ENCODE peak calls at places on chromosomes 7 and 10, in eight cellular contexts. Q is heart left ventricle, M is adrenal gland, L is body of pancreas, T is Peyer's patch, S is vagina, H is suprapubic skin, A is HCT116. R is an unnamed sample.

GRCh38 chr10:72065439-72066025 is 22.8 kb downstream of the SPOCK2 start:
- DNase-seq in Q (peak), M (peak), L (no peak), T (no peak), S (no peak), H (no peak), A (no peak), R (no peak)

GRCh38 chr10:113905756-113906155 is 51.3 kb downstream of the NHLRC2 start:
- DNase-seq in Q (no peak), M (no peak), L (no peak), T (no peak), S (no peak), H (no peak), A (no peak), R (no peak)

GRCh38 chr10:118844731-118845573 is 90.2 kb upstream of the CACUL1 start:
- DNase-seq in Q (no peak), M (no peak), L (no peak), T (no peak), S (no peak), H (no peak), A (no peak), R (no peak)

GRCh38 chr10:34581871-34582532 is 233.1 kb downstream of the PARD3 start:
- DNase-seq in Q (no peak), M (no peak), L (no peak), T (no peak), S (no peak), H (no peak), A (no peak), R (no peak)

GRCh38 chr7:151104411-151105235 is 18.3 kb downstream of the AGAP3 start:
- DNase-seq in Q (no peak), M (no peak), L (no peak), T (no peak), S (no peak), H (peak), A (no peak), R (peak)

GRCh38 chr10:45001382-45002148 is 842 bp downstream of the ZNF22 start:
- DNase-seq in Q (peak), M (peak), L (peak), T (peak), S (peak), H (peak), A (no peak), R (no peak)

GRCh38 chr10:114412907-114413386 is 8.6 kb upstream of the AFAP1L2 start:
- DNase-seq in Q (peak), M (peak), L (no peak), T (no peak), S (no peak), H (no peak), A (peak), R (no peak)

GRCh38 chr7:123748171-123748733 is 551 bp downstream of the WASL start:
- DNase-seq in Q (peak), M (peak), L (peak), T (peak), S (no peak), H (peak), A (no peak), R (no peak)

GRCh38 chr10:3761111-3761686 is 23.8 kb downstream of the KLF6 start:
- DNase-seq in Q (no peak), M (no peak), L (no peak), T (no peak), S (peak), H (no peak), A (no peak), R (no peak)

GRCh38 chr10:77507313-77507712 is 130.3 kb downstream of the KCNMA1 start:
- DNase-seq in Q (no peak), M (no peak), L (no peak), T (no peak), S (no peak), H (no peak), A (no peak), R (no peak)

GRCh38 chr10:47152861-47153349 is 147.1 kb upstream of the GDF10 start:
- DNase-seq in Q (no peak), M (no peak), L (no peak), T (no peak), S (no peak), H (no peak), A (peak), R (no peak)

GRCh38 chr7:125467996-125468854 is 538.6 kb upstream of the POT1 start:
- DNase-seq in Q (no peak), M (no peak), L (no peak), T (no peak), S (no peak), H (no peak), A (no peak), R (no peak)

GRCh38 chr10:103661198-103661950 is 167.9 kb downstream of the NEURL1 start:
- DNase-seq in Q (peak), M (peak), L (peak), T (no peak), S (peak), H (peak), A (no peak), R (peak)

GRCh38 chr7:19610194-19610943 is 98.5 kb downstream of the POLR1F start:
- DNase-seq in Q (no peak), M (no peak), L (no peak), T (no peak), S (no peak), H (no peak), A (no peak), R (no peak)

GRCh38 chr7:85612514-85612913 is 425.7 kb upstream of the SEMA3D start:
- DNase-seq in Q (no peak), M (no peak), L (no peak), T (no peak), S (no peak), H (no peak), A (no peak), R (no peak)

GRCh38 chr10:63636812-63637211 is 115.6 kb downstream of the REEP3 start:
- DNase-seq in Q (no peak), M (no peak), L (no peak), T (no peak), S (no peak), H (no peak), A (no peak), R (no peak)

GRCh38 chr10:79088176-79088575 is 19.4 kb downstream of the ZMIZ1 start:
- DNase-seq in Q (no peak), M (no peak), L (peak), T (no peak), S (no peak), H (no peak), A (no peak), R (no peak)

GRCh38 chr7:29194206-29194593 is 375 bp upstream of the CHN2 start:
- DNase-seq in Q (peak), M (no peak), L (no peak), T (no peak), S (no peak), H (peak), A (no peak), R (no peak)

GRCh38 chr10:35127289-35127891 is 744 bp downstream of the CREM start:
- DNase-seq in Q (peak), M (peak), L (peak), T (peak), S (peak), H (peak), A (no peak), R (peak)

GRCh38 chr10:76172020-76172419 is 740.6 kb downstream of the LRMDA start:
- DNase-seq in Q (no peak), M (no peak), L (no peak), T (no peak), S (no peak), H (no peak), A (no peak), R (no peak)

GRCh38 chr10:60827791-60828488 is 49.7 kb downstream of the CDK1 start:
- DNase-seq in Q (no peak), M (peak), L (no peak), T (no peak), S (no peak), H (no peak), A (no peak), R (no peak)

GRCh38 chr7:131502810-131503545 is 53.5 kb downstream of the PODXL start:
- DNase-seq in Q (peak), M (peak), L (peak), T (no peak), S (no peak), H (no peak), A (no peak), R (no peak)

GRCh38 chr7:155974186-155974897 is 162.1 kb upstream of the SHH start:
- DNase-seq in Q (no peak), M (no peak), L (no peak), T (peak), S (no peak), H (peak), A (no peak), R (peak)

GRCh38 chr7:13903997-13904396 is 85.5 kb downstream of the ETV1 start:
- DNase-seq in Q (no peak), M (no peak), L (no peak), T (no peak), S (no peak), H (no peak), A (no peak), R (no peak)

GRCh38 chr10:59688921-59689351 is 20.7 kb downstream of the SLC16A9 start:
- DNase-seq in Q (no peak), M (no peak), L (no peak), T (no peak), S (no peak), H (no peak), A (no peak), R (no peak)

GRCh38 chr10:14184841-14185500 is 145.8 kb downstream of the FRMD4A start:
- DNase-seq in Q (no peak), M (no peak), L (no peak), T (no peak), S (no peak), H (no peak), A (no peak), R (no peak)

GRCh38 chr10:16856092-16856491 is 38.9 kb upstream of the RSU1 start:
- DNase-seq in Q (no peak), M (no peak), L (no peak), T (no peak), S (no peak), H (no peak), A (no peak), R (no peak)

GRCh38 chr7:6639032-6639431 is 1.9 kb downstream of the ZNF316 start:
- DNase-seq in Q (no peak), M (no peak), L (no peak), T (no peak), S (no peak), H (no peak), A (no peak), R (no peak)

GRCh38 chr10:58385784-58386112 is 538 bp downstream of the TFAM start:
- DNase-seq in Q (no peak), M (no peak), L (peak), T (peak), S (no peak), H (no peak), A (no peak), R (no peak)

GRCh38 chr10:49123981-49124920 is 8.9 kb upstream of the VSTM4 start:
- DNase-seq in Q (no peak), M (no peak), L (no peak), T (no peak), S (peak), H (no peak), A (no peak), R (no peak)

GRCh38 chr7:98215561-98216495 is 4.6 kb downstream of the BHLHA15 start:
- DNase-seq in Q (peak), M (no peak), L (peak), T (no peak), S (no peak), H (peak), A (no peak), R (no peak)

GRCh38 chr7:2037301-2037804 is 195.4 kb downstream of the MAD1L1 start:
- DNase-seq in Q (no peak), M (no peak), L (no peak), T (peak), S (no peak), H (peak), A (no peak), R (peak)

GRCh38 chr10:49605939-49606509 is 4.1 kb upstream of the SLC18A3 start:
- DNase-seq in Q (no peak), M (no peak), L (no peak), T (no peak), S (peak), H (peak), A (no peak), R (no peak)

GRCh38 chr10:17910144-17910789 is 41.5 kb upstream of the SLC39A12 start:
- DNase-seq in Q (peak), M (peak), L (peak), T (no peak), S (no peak), H (no peak), A (peak), R (no peak)
- TF ChIP-seq CTCF in Q (peak), M (peak), L (peak), T (peak), S (no peak), H (peak), A (peak), R (no peak)

GRCh38 chr7:55431898-55432297 is 66.8 kb downstream of the LANCL2 start:
- DNase-seq in Q (no peak), M (no peak), L (peak), T (no peak), S (no peak), H (no peak), A (no peak), R (no peak)
- TF ChIP-seq POLR2A in Q (no peak), M (no peak), L (no peak), T (no peak), S (no peak), H (no peak), A (no peak), R (no peak)

GRCh38 chr7:25860206-25860881 is 291.7 kb upstream of the NFE2L3 start:
- DNase-seq in Q (no peak), M (no peak), L (no peak), T (peak), S (no peak), H (no peak), A (no peak), R (no peak)

GRCh38 chr7:25860882-25861228 is 291.1 kb upstream of the NFE2L3 start:
- DNase-seq in Q (no peak), M (no peak), L (no peak), T (no peak), S (no peak), H (no peak), A (no peak), R (no peak)

GRCh38 chr7:25862993-25863726 is 288.8 kb upstream of the NFE2L3 start:
- DNase-seq in Q (no peak), M (no peak), L (no peak), T (no peak), S (no peak), H (no peak), A (no peak), R (no peak)

GRCh38 chr7:25862254-25862992 is 289.6 kb upstream of the NFE2L3 start:
- DNase-seq in Q (peak), M (peak), L (peak), T (peak), S (peak), H (peak), A (peak), R (peak)

GRCh38 chr7:25861704-25862253 is 290.2 kb upstream of the NFE2L3 start:
- DNase-seq in Q (no peak), M (no peak), L (no peak), T (no peak), S (no peak), H (no peak), A (no peak), R (no peak)
- H3K4me3 ChIP-seq in Q (no peak), M (no peak), L (no peak), T (no peak), S (no peak), H (no peak), A (peak), R (no peak)

DNA sequence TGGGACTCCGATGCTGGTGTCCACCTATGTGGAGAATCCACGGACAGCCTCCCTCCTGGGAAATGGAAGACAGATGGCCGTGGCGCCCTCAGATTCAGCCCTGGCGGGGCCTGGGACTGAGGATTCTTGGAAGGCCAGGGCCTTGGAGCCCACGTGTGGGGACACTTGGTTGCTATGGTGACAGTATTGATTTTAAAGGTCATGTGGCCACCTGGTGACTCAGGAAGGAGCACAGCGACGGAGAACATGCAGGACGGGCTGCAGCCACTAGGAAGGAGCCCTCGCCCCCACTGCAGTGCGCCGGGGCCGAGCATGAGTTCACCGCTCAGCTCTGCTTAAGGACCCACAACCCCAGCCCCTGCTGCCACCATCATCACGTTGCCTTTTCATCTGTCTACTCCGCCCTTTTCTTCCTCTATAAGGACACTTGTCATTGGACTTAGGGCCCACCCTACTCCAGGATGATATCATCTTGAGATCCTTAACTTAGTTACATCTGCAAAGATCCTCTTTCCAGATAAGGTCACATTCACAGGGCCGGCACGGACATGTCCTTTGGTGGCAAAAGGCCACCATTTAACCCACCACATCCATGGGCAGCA is 3.7 kb upstream of the STK32C start:
- DNase-seq in Q (no peak), M (peak), L (peak), T (no peak), S (no peak), H (peak), A (peak), R (peak)
- TF ChIP-seq CTCF in Q (no peak), M (no peak), L (peak), T (no peak), S (no peak), H (no peak), A (peak), R (no peak)

GRCh38 chr10:12346707-12347106 is 2.6 kb upstream of the CAMK1D start:
- DNase-seq in Q (no peak), M (no peak), L (peak), T (no peak), S (no peak), H (no peak), A (no peak), R (no peak)
- TF ChIP-seq POLR2A in Q (no peak), M (no peak), L (no peak), T (no peak), S (no peak), H (no peak), A (no peak), R (no peak)

GRCh38 chr7:100708395-100708794 is 2.5 kb downstream of the POP7 start:
- DNase-seq in Q (no peak), M (no peak), L (no peak), T (no peak), S (no peak), H (no peak), A (no peak), R (no peak)

GRCh38 chr7:100711369-100711768 is 5.4 kb downstream of the POP7 start:
- DNase-seq in Q (no peak), M (no peak), L (no peak), T (no peak), S (no peak), H (no peak), A (no peak), R (no peak)

GRCh38 chr7:100706672-100707311 is 871 bp downstream of the POP7 start:
- DNase-seq in Q (no peak), M (no peak), L (peak), T (no peak), S (no peak), H (no peak), A (no peak), R (no peak)

GRCh38 chr7:100705753-100706671 is at the start of gene POP7:
- DNase-seq in Q (peak), M (peak), L (peak), T (peak), S (peak), H (peak), A (peak), R (peak)

DNA sequence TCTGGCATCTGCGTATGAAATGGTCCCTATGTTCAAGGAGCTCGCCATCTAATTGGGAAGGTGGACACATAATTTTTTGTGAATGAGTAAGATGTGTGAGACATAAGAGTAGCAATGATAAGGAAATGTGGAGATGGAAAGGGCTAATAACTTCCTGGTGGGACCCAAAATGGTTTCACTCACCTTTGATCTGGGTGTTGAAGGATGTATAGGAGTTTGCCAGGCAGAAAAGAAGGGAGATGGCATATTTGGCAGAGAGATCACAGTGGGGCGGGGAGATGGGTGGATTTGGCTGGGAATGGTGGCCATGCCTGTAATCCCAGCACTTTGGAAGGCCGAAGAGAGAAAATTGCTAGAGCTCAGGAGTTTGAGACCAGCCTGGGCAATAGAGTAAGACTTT is 4.5 kb downstream of the POP7 start:
- DNase-seq in Q (no peak), M (no peak), L (no peak), T (no peak), S (no peak), H (no peak), A (no peak), R (no peak)
- H3K4me3 ChIP-seq in Q (no peak), M (no peak), L (no peak), T (no peak), S (no peak), H (no peak), A (no peak), R (no peak)

DNA sequence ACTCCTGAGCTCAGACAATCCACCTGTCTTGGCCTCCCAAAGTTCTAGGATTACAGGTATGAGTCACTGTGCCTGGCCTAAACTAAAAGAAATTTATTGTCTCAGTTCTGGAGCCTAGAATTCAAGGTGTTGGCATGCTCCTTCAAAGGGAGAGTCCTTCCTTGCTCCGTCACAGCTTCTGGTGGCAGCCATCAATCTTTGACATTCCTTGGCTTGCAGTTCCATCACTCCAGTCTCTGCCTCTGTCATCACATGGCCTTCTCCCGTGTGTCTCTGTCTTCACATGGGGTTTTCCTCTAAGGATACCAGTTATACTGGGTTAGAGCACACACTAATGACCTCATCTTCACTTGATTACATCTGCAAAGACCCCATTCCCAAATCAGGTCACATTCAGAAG is 55.4 kb downstream of the DNAJC12 start:
- DNase-seq in Q (no peak), M (no peak), L (no peak), T (no peak), S (no peak), H (no peak), A (no peak), R (no peak)
- TF ChIP-seq CTCF in Q (no peak), M (no peak), L (no peak), T (no peak), S (no peak), H (no peak), A (no peak), R (no peak)